ENCODE peak calls at places on chromosomes 12 and 14, in ten cellular contexts. One of them, this sample, is unnamed.

GRCh38 chr12:14403711-14404164 is 38.3 kb downstream of the ATF7IP start:
- DNase-seq in midbrain: peak; percentile 43
- DNase-seq in LoVo: peak; percentile 57
- DNase-seq in GM12891: no peak
- DNase-seq in mesothelial cell of epicardium: no peak
- DNase-seq in activated T-helper 1 cell treated with anti-CD3 and anti-CD28 coated beads, Interleukin-12 subunit alpha, Interleukin-12 subunit beta, Interleukin-2, Interleukin-4 antibody, amounts not matched to agents 30 ng/mL and 10 ng/mL and 1 ng/mL, durations not matched to agents 14 hours and 24 hours and 36 hours: no peak
- DNase-seq in GM03348: peak; percentile 56
- DNase-seq in IMR-90: peak; percentile 82
- DNase-seq in DMS53: peak; percentile 94
- DNase-seq in HCEC 1CT: peak; percentile 68
- DNase-seq in this sample: peak; percentile 86

GRCh38 chr12:15627995-15628945 is 160.9 kb downstream of the EPS8 start:
- DNase-seq in midbrain: peak; percentile 9
- DNase-seq in LoVo: no peak
- DNase-seq in GM12891: no peak
- DNase-seq in mesothelial cell of epicardium: no peak
- DNase-seq in activated T-helper 1 cell treated with anti-CD3 and anti-CD28 coated beads, Interleukin-12 subunit alpha, Interleukin-12 subunit beta, Interleukin-2, Interleukin-4 antibody, amounts not matched to agents 30 ng/mL and 10 ng/mL and 1 ng/mL, durations not matched to agents 14 hours and 24 hours and 36 hours: no peak
- DNase-seq in GM03348: peak; percentile 23
- DNase-seq in IMR-90: peak; percentile 44
- DNase-seq in DMS53: no peak
- DNase-seq in HCEC 1CT: no peak
- DNase-seq in this sample: peak; percentile 65

GRCh38 chr12:94225924-94226630 is 77.7 kb downstream of the PLXNC1 start:
- DNase-seq in midbrain: no peak
- DNase-seq in LoVo: no peak
- DNase-seq in GM12891: no peak
- DNase-seq in mesothelial cell of epicardium: no peak
- DNase-seq in activated T-helper 1 cell treated with anti-CD3 and anti-CD28 coated beads, Interleukin-12 subunit alpha, Interleukin-12 subunit beta, Interleukin-2, Interleukin-4 antibody, amounts not matched to agents 30 ng/mL and 10 ng/mL and 1 ng/mL, durations not matched to agents 14 hours and 24 hours and 36 hours: no peak
- DNase-seq in GM03348: no peak
- DNase-seq in IMR-90: no peak
- DNase-seq in DMS53: peak; percentile 79
- DNase-seq in HCEC 1CT: no peak
- DNase-seq in this sample: no peak

GRCh38 chr12:91717804-91718203 is 427.8 kb downstream of the BTG1 start:
- DNase-seq in midbrain: no peak
- DNase-seq in LoVo: no peak
- DNase-seq in GM12891: no peak
- DNase-seq in mesothelial cell of epicardium: no peak
- DNase-seq in activated T-helper 1 cell treated with anti-CD3 and anti-CD28 coated beads, Interleukin-12 subunit alpha, Interleukin-12 subunit beta, Interleukin-2, Interleukin-4 antibody, amounts not matched to agents 30 ng/mL and 10 ng/mL and 1 ng/mL, durations not matched to agents 14 hours and 24 hours and 36 hours: no peak
- DNase-seq in GM03348: no peak
- DNase-seq in IMR-90: no peak
- DNase-seq in DMS53: no peak
- DNase-seq in HCEC 1CT: peak; percentile 45
- DNase-seq in this sample: no peak

GRCh38 chr14:104749958-104750529 is 2.9 kb upstream of the SIVA1 start:
- DNase-seq in midbrain: no peak
- DNase-seq in LoVo: no peak
- DNase-seq in GM12891: no peak
- DNase-seq in mesothelial cell of epicardium: no peak
- DNase-seq in activated T-helper 1 cell treated with anti-CD3 and anti-CD28 coated beads, Interleukin-12 subunit alpha, Interleukin-12 subunit beta, Interleukin-2, Interleukin-4 antibody, amounts not matched to agents 30 ng/mL and 10 ng/mL and 1 ng/mL, durations not matched to agents 14 hours and 24 hours and 36 hours: no peak
- DNase-seq in GM03348: peak; percentile 47
- DNase-seq in IMR-90: peak; percentile 48
- DNase-seq in DMS53: no peak
- DNase-seq in HCEC 1CT: peak; percentile 20
- DNase-seq in this sample: no peak

GRCh38 chr14:42665083-42665482 is 1058.4 kb downstream of the LRFN5 start:
- DNase-seq in midbrain: no peak
- DNase-seq in LoVo: no peak
- DNase-seq in GM12891: no peak
- DNase-seq in mesothelial cell of epicardium: no peak
- DNase-seq in activated T-helper 1 cell treated with anti-CD3 and anti-CD28 coated beads, Interleukin-12 subunit alpha, Interleukin-12 subunit beta, Interleukin-2, Interleukin-4 antibody, amounts not matched to agents 30 ng/mL and 10 ng/mL and 1 ng/mL, durations not matched to agents 14 hours and 24 hours and 36 hours: no peak
- DNase-seq in GM03348: no peak
- DNase-seq in IMR-90: no peak
- DNase-seq in DMS53: peak; percentile 24
- DNase-seq in HCEC 1CT: no peak
- DNase-seq in this sample: no peak

GRCh38 chr14:97634786-97635185 is 837.6 kb downstream of the VRK1 start:
- DNase-seq in midbrain: no peak
- DNase-seq in LoVo: no peak
- DNase-seq in GM12891: no peak
- DNase-seq in mesothelial cell of epicardium: no peak
- DNase-seq in activated T-helper 1 cell treated with anti-CD3 and anti-CD28 coated beads, Interleukin-12 subunit alpha, Interleukin-12 subunit beta, Interleukin-2, Interleukin-4 antibody, amounts not matched to agents 30 ng/mL and 10 ng/mL and 1 ng/mL, durations not matched to agents 14 hours and 24 hours and 36 hours: no peak
- DNase-seq in GM03348: peak; percentile 29
- DNase-seq in IMR-90: no peak
- DNase-seq in DMS53: peak; percentile 28
- DNase-seq in HCEC 1CT: no peak
- DNase-seq in this sample: no peak

GRCh38 chr12:79524507-79525148 is 166.1 kb downstream of the PAWR start:
- DNase-seq in midbrain: no peak
- DNase-seq in LoVo: no peak
- DNase-seq in GM12891: no peak
- DNase-seq in mesothelial cell of epicardium: no peak
- DNase-seq in activated T-helper 1 cell treated with anti-CD3 and anti-CD28 coated beads, Interleukin-12 subunit alpha, Interleukin-12 subunit beta, Interleukin-2, Interleukin-4 antibody, amounts not matched to agents 30 ng/mL and 10 ng/mL and 1 ng/mL, durations not matched to agents 14 hours and 24 hours and 36 hours: no peak
- DNase-seq in GM03348: no peak
- DNase-seq in IMR-90: no peak
- DNase-seq in DMS53: no peak
- DNase-seq in HCEC 1CT: no peak
- DNase-seq in this sample: peak; percentile 36

GRCh38 chr12:69497308-69498026 is 27.3 kb downstream of the FRS2 start:
- DNase-seq in midbrain: no peak
- DNase-seq in LoVo: no peak
- DNase-seq in GM12891: peak; percentile 18
- DNase-seq in mesothelial cell of epicardium: no peak
- DNase-seq in activated T-helper 1 cell treated with anti-CD3 and anti-CD28 coated beads, Interleukin-12 subunit alpha, Interleukin-12 subunit beta, Interleukin-2, Interleukin-4 antibody, amounts not matched to agents 30 ng/mL and 10 ng/mL and 1 ng/mL, durations not matched to agents 14 hours and 24 hours and 36 hours: no peak
- DNase-seq in GM03348: no peak
- DNase-seq in IMR-90: peak; percentile 40
- DNase-seq in DMS53: no peak
- DNase-seq in HCEC 1CT: no peak
- DNase-seq in this sample: no peak

GRCh38 chr12:104680070-104680469 is 223.3 kb downstream of the CHST11 start:
- DNase-seq in midbrain: no peak
- DNase-seq in LoVo: no peak
- DNase-seq in GM12891: no peak
- DNase-seq in mesothelial cell of epicardium: no peak
- DNase-seq in activated T-helper 1 cell treated with anti-CD3 and anti-CD28 coated beads, Interleukin-12 subunit alpha, Interleukin-12 subunit beta, Interleukin-2, Interleukin-4 antibody, amounts not matched to agents 30 ng/mL and 10 ng/mL and 1 ng/mL, durations not matched to agents 14 hours and 24 hours and 36 hours: no peak
- DNase-seq in GM03348: no peak
- DNase-seq in IMR-90: peak; percentile 22
- DNase-seq in DMS53: peak; percentile 68
- DNase-seq in HCEC 1CT: no peak
- DNase-seq in this sample: no peak

GRCh38 chr12:15987696-15988095 is 76.6 kb downstream of the DERA start:
- DNase-seq in midbrain: peak; percentile 7
- DNase-seq in LoVo: no peak
- DNase-seq in GM12891: no peak
- DNase-seq in mesothelial cell of epicardium: no peak
- DNase-seq in activated T-helper 1 cell treated with anti-CD3 and anti-CD28 coated beads, Interleukin-12 subunit alpha, Interleukin-12 subunit beta, Interleukin-2, Interleukin-4 antibody, amounts not matched to agents 30 ng/mL and 10 ng/mL and 1 ng/mL, durations not matched to agents 14 hours and 24 hours and 36 hours: no peak
- DNase-seq in GM03348: no peak
- DNase-seq in IMR-90: no peak
- DNase-seq in DMS53: no peak
- DNase-seq in HCEC 1CT: no peak
- DNase-seq in this sample: no peak

GRCh38 chr12:68784015-68784414 is 24.0 kb upstream of the MDM2 start:
- DNase-seq in midbrain: no peak
- DNase-seq in LoVo: no peak
- DNase-seq in GM12891: no peak
- DNase-seq in mesothelial cell of epicardium: no peak
- DNase-seq in activated T-helper 1 cell treated with anti-CD3 and anti-CD28 coated beads, Interleukin-12 subunit alpha, Interleukin-12 subunit beta, Interleukin-2, Interleukin-4 antibody, amounts not matched to agents 30 ng/mL and 10 ng/mL and 1 ng/mL, durations not matched to agents 14 hours and 24 hours and 36 hours: no peak
- DNase-seq in GM03348: no peak
- DNase-seq in IMR-90: no peak
- DNase-seq in DMS53: no peak
- DNase-seq in HCEC 1CT: no peak
- DNase-seq in this sample: no peak

GRCh38 chr12:50101663-50102062 is 2.1 kb upstream of the GPD1 start:
- DNase-seq in midbrain: peak; percentile 22
- DNase-seq in LoVo: peak; percentile 30
- DNase-seq in GM12891: no peak
- DNase-seq in mesothelial cell of epicardium: no peak
- DNase-seq in activated T-helper 1 cell treated with anti-CD3 and anti-CD28 coated beads, Interleukin-12 subunit alpha, Interleukin-12 subunit beta, Interleukin-2, Interleukin-4 antibody, amounts not matched to agents 30 ng/mL and 10 ng/mL and 1 ng/mL, durations not matched to agents 14 hours and 24 hours and 36 hours: no peak
- DNase-seq in GM03348: peak; percentile 52
- DNase-seq in IMR-90: peak; percentile 68
- DNase-seq in DMS53: peak; percentile 50
- DNase-seq in HCEC 1CT: peak; percentile 49
- DNase-seq in this sample: peak; percentile 41

GRCh38 chr14:91892918-91893527 is 25.7 kb upstream of the TC2N start:
- DNase-seq in midbrain: peak; percentile 13
- DNase-seq in LoVo: peak; percentile 6
- DNase-seq in GM12891: no peak
- DNase-seq in mesothelial cell of epicardium: no peak
- DNase-seq in activated T-helper 1 cell treated with anti-CD3 and anti-CD28 coated beads, Interleukin-12 subunit alpha, Interleukin-12 subunit beta, Interleukin-2, Interleukin-4 antibody, amounts not matched to agents 30 ng/mL and 10 ng/mL and 1 ng/mL, durations not matched to agents 14 hours and 24 hours and 36 hours: no peak
- DNase-seq in GM03348: no peak
- DNase-seq in IMR-90: no peak
- DNase-seq in DMS53: peak; percentile 48
- DNase-seq in HCEC 1CT: peak; percentile 13
- DNase-seq in this sample: no peak

GRCh38 chr14:54177861-54178591 is 218.8 kb upstream of the CDKN3 start:
- DNase-seq in midbrain: no peak
- DNase-seq in LoVo: peak; percentile 87
- DNase-seq in GM12891: no peak
- DNase-seq in mesothelial cell of epicardium: no peak
- DNase-seq in activated T-helper 1 cell treated with anti-CD3 and anti-CD28 coated beads, Interleukin-12 subunit alpha, Interleukin-12 subunit beta, Interleukin-2, Interleukin-4 antibody, amounts not matched to agents 30 ng/mL and 10 ng/mL and 1 ng/mL, durations not matched to agents 14 hours and 24 hours and 36 hours: no peak
- DNase-seq in GM03348: no peak
- DNase-seq in IMR-90: peak; percentile 18
- DNase-seq in DMS53: no peak
- DNase-seq in HCEC 1CT: no peak
- DNase-seq in this sample: peak; percentile 62

GRCh38 chr12:15846887-15847286 is 35.3 kb upstream of the STRAP start:
- DNase-seq in midbrain: no peak
- DNase-seq in LoVo: no peak
- DNase-seq in GM12891: no peak
- DNase-seq in mesothelial cell of epicardium: no peak
- DNase-seq in activated T-helper 1 cell treated with anti-CD3 and anti-CD28 coated beads, Interleukin-12 subunit alpha, Interleukin-12 subunit beta, Interleukin-2, Interleukin-4 antibody, amounts not matched to agents 30 ng/mL and 10 ng/mL and 1 ng/mL, durations not matched to agents 14 hours and 24 hours and 36 hours: no peak
- DNase-seq in GM03348: peak; percentile 80
- DNase-seq in IMR-90: peak; percentile 69
- DNase-seq in DMS53: no peak
- DNase-seq in HCEC 1CT: no peak
- DNase-seq in this sample: peak; percentile 18

GRCh38 chr12:115078334-115078733 is 394.4 kb upstream of the TBX3 start:
- DNase-seq in midbrain: no peak
- DNase-seq in LoVo: no peak
- DNase-seq in GM12891: no peak
- DNase-seq in mesothelial cell of epicardium: no peak
- DNase-seq in activated T-helper 1 cell treated with anti-CD3 and anti-CD28 coated beads, Interleukin-12 subunit alpha, Interleukin-12 subunit beta, Interleukin-2, Interleukin-4 antibody, amounts not matched to agents 30 ng/mL and 10 ng/mL and 1 ng/mL, durations not matched to agents 14 hours and 24 hours and 36 hours: no peak
- DNase-seq in GM03348: no peak
- DNase-seq in IMR-90: no peak
- DNase-seq in DMS53: no peak
- DNase-seq in HCEC 1CT: no peak
- DNase-seq in this sample: no peak